ENCODE peak calls at places on chromosomes 2 and 18, in eight cellular contexts. One of them, this sample, is unnamed.

GRCh38 chr18:35513181-35513932 is 15.6 kb upstream of the INO80C start:
- DNase-seq in tibial nerve: no peak
- DNase-seq in GM06990: no peak
- DNase-seq in adrenal gland: no peak
- DNase-seq in Calu3: peak
- DNase-seq in PC-3: peak
- DNase-seq in astrocyte of the spinal cord: peak
- DNase-seq in fibroblast of the aortic adventitia: peak
- DNase-seq in this sample: peak

GRCh38 chr2:40287201-40287600 is 164.7 kb downstream of the SLC8A1 start:
- DNase-seq in GM06990: no peak
- DNase-seq in PC-3: no peak
- DNase-seq in tibial nerve: no peak
- DNase-seq in Calu3: no peak
- DNase-seq in astrocyte of the spinal cord: peak
- DNase-seq in adrenal gland: no peak
- DNase-seq in fibroblast of the aortic adventitia: peak
- DNase-seq in this sample: no peak

GRCh38 chr2:27290571-27290970 is 8.3 kb downstream of the TRIM54 start:
- DNase-seq in tibial nerve: no peak
- DNase-seq in adrenal gland: no peak
- DNase-seq in PC-3: no peak
- DNase-seq in Calu3: no peak
- DNase-seq in GM06990: no peak
- DNase-seq in astrocyte of the spinal cord: no peak
- DNase-seq in fibroblast of the aortic adventitia: no peak
- DNase-seq in this sample: no peak

GRCh38 chr2:226190479-226191252 is 609.0 kb downstream of the IRS1 start:
- DNase-seq in GM06990: no peak
- DNase-seq in tibial nerve: no peak
- DNase-seq in PC-3: peak
- DNase-seq in fibroblast of the aortic adventitia: no peak
- DNase-seq in astrocyte of the spinal cord: peak
- DNase-seq in adrenal gland: no peak
- DNase-seq in Calu3: no peak
- DNase-seq in this sample: no peak

GRCh38 chr2:37802106-37802791 is 122.8 kb upstream of the RMDN2 start:
- DNase-seq in tibial nerve: no peak
- DNase-seq in GM06990: no peak
- DNase-seq in adrenal gland: no peak
- DNase-seq in Calu3: peak
- DNase-seq in PC-3: peak
- DNase-seq in astrocyte of the spinal cord: no peak
- DNase-seq in fibroblast of the aortic adventitia: peak
- DNase-seq in this sample: peak

GRCh38 chr2:104818249-104818648 is 35.7 kb upstream of the POU3F3 start:
- DNase-seq in astrocyte of the spinal cord: no peak
- DNase-seq in fibroblast of the aortic adventitia: no peak
- DNase-seq in tibial nerve: no peak
- DNase-seq in GM06990: no peak
- DNase-seq in adrenal gland: no peak
- DNase-seq in Calu3: no peak
- DNase-seq in PC-3: no peak
- DNase-seq in this sample: no peak

GRCh38 chr2:216339456-216340279 is 32.6 kb downstream of the MARCHF4 start:
- DNase-seq in tibial nerve: no peak
- DNase-seq in fibroblast of the aortic adventitia: peak
- DNase-seq in adrenal gland: no peak
- DNase-seq in GM06990: no peak
- DNase-seq in Calu3: no peak
- DNase-seq in PC-3: peak
- DNase-seq in astrocyte of the spinal cord: peak
- DNase-seq in this sample: peak

GRCh38 chr2:12302140-12302539 is 414.6 kb upstream of the TRIB2 start:
- DNase-seq in GM06990: no peak
- DNase-seq in tibial nerve: no peak
- DNase-seq in PC-3: no peak
- DNase-seq in astrocyte of the spinal cord: no peak
- DNase-seq in fibroblast of the aortic adventitia: no peak
- DNase-seq in adrenal gland: no peak
- DNase-seq in Calu3: no peak
- DNase-seq in this sample: no peak

GRCh38 chr2:83650897-83651296 is 808.2 kb downstream of the SUCLG1 start:
- DNase-seq in tibial nerve: no peak
- DNase-seq in Calu3: no peak
- DNase-seq in adrenal gland: no peak
- DNase-seq in fibroblast of the aortic adventitia: peak
- DNase-seq in GM06990: no peak
- DNase-seq in astrocyte of the spinal cord: peak
- DNase-seq in PC-3: peak
- DNase-seq in this sample: no peak

GRCh38 chr2:174510583-174511189 is 23.9 kb upstream of the GPR155 start:
- DNase-seq in PC-3: peak
- DNase-seq in fibroblast of the aortic adventitia: no peak
- DNase-seq in adrenal gland: no peak
- DNase-seq in tibial nerve: no peak
- DNase-seq in astrocyte of the spinal cord: peak
- DNase-seq in Calu3: no peak
- DNase-seq in GM06990: no peak
- DNase-seq in this sample: no peak

GRCh38 chr2:218962859-218963492 is 3.5 kb downstream of the CDK5R2 start:
- DNase-seq in tibial nerve: no peak
- DNase-seq in Calu3: peak
- DNase-seq in fibroblast of the aortic adventitia: peak
- DNase-seq in PC-3: peak
- DNase-seq in adrenal gland: peak
- DNase-seq in astrocyte of the spinal cord: peak
- DNase-seq in GM06990: peak
- DNase-seq in this sample: peak

GRCh38 chr2:240209493-240209892 is 69.0 kb upstream of the OTOS start:
- DNase-seq in GM06990: no peak
- DNase-seq in PC-3: no peak
- DNase-seq in adrenal gland: peak
- DNase-seq in fibroblast of the aortic adventitia: no peak
- DNase-seq in tibial nerve: no peak
- DNase-seq in astrocyte of the spinal cord: no peak
- DNase-seq in Calu3: no peak
- DNase-seq in this sample: no peak

GRCh38 chr2:42568431-42569115 is at the start of gene MTA3:
- DNase-seq in fibroblast of the aortic adventitia: peak
- DNase-seq in GM06990: peak
- DNase-seq in adrenal gland: peak
- DNase-seq in tibial nerve: peak
- DNase-seq in PC-3: peak
- DNase-seq in Calu3: peak
- DNase-seq in astrocyte of the spinal cord: peak
- DNase-seq in this sample: peak

GRCh38 chr2:67018318-67018717 is 378.8 kb upstream of the ETAA1 start:
- DNase-seq in PC-3: no peak
- DNase-seq in fibroblast of the aortic adventitia: no peak
- DNase-seq in astrocyte of the spinal cord: no peak
- DNase-seq in tibial nerve: no peak
- DNase-seq in GM06990: no peak
- DNase-seq in Calu3: no peak
- DNase-seq in adrenal gland: no peak
- DNase-seq in this sample: no peak

GRCh38 chr2:54724560-54725342 is 1.3 kb downstream of the EML6 start:
- DNase-seq in fibroblast of the aortic adventitia: no peak
- DNase-seq in tibial nerve: no peak
- DNase-seq in PC-3: peak
- DNase-seq in GM06990: peak
- DNase-seq in Calu3: peak
- DNase-seq in astrocyte of the spinal cord: no peak
- DNase-seq in adrenal gland: peak
- DNase-seq in this sample: no peak

GRCh38 chr2:222670191-222671038 is 1.0 kb upstream of the MOGAT1 start:
- DNase-seq in tibial nerve: no peak
- DNase-seq in adrenal gland: no peak
- DNase-seq in Calu3: peak
- DNase-seq in GM06990: no peak
- DNase-seq in PC-3: no peak
- DNase-seq in fibroblast of the aortic adventitia: no peak
- DNase-seq in astrocyte of the spinal cord: no peak
- DNase-seq in this sample: no peak

GRCh38 chr18:22551536-22552151 is 133.9 kb upstream of the CTAGE1 start:
- DNase-seq in astrocyte of the spinal cord: peak
- DNase-seq in GM06990: no peak
- DNase-seq in PC-3: peak
- DNase-seq in adrenal gland: peak
- DNase-seq in tibial nerve: no peak
- DNase-seq in Calu3: peak
- DNase-seq in fibroblast of the aortic adventitia: peak
- DNase-seq in this sample: peak

GRCh38 chr2:124316133-124316532 is 291.0 kb downstream of the CNTNAP5 start:
- DNase-seq in tibial nerve: no peak
- DNase-seq in GM06990: no peak
- DNase-seq in fibroblast of the aortic adventitia: no peak
- DNase-seq in astrocyte of the spinal cord: no peak
- DNase-seq in adrenal gland: no peak
- DNase-seq in Calu3: no peak
- DNase-seq in PC-3: no peak
- DNase-seq in this sample: no peak

GRCh38 chr2:238155761-238156694 is 2.7 kb upstream of the ERFE start:
- DNase-seq in adrenal gland: no peak
- DNase-seq in GM06990: no peak
- DNase-seq in Calu3: no peak
- DNase-seq in tibial nerve: no peak
- DNase-seq in astrocyte of the spinal cord: no peak
- DNase-seq in PC-3: no peak
- DNase-seq in fibroblast of the aortic adventitia: no peak
- DNase-seq in this sample: no peak

GRCh38 chr2:126963390-126963789 is 64.7 kb downstream of the TEX51 start:
- DNase-seq in astrocyte of the spinal cord: no peak
- DNase-seq in tibial nerve: no peak
- DNase-seq in PC-3: no peak
- DNase-seq in fibroblast of the aortic adventitia: no peak
- DNase-seq in adrenal gland: no peak
- DNase-seq in GM06990: no peak
- DNase-seq in Calu3: no peak
- DNase-seq in this sample: no peak

GRCh38 chr2:144643537-144644336 is 123.8 kb upstream of the ZEB2 start:
- DNase-seq in Calu3: no peak
- DNase-seq in fibroblast of the aortic adventitia: no peak
- DNase-seq in adrenal gland: no peak
- DNase-seq in PC-3: peak
- DNase-seq in tibial nerve: no peak
- DNase-seq in GM06990: no peak
- DNase-seq in astrocyte of the spinal cord: peak
- DNase-seq in this sample: no peak

GRCh38 chr2:98445167-98445522 is 487 bp downstream of the INPP4A start:
- DNase-seq in adrenal gland: peak
- DNase-seq in PC-3: no peak
- DNase-seq in astrocyte of the spinal cord: peak
- DNase-seq in fibroblast of the aortic adventitia: no peak
- DNase-seq in tibial nerve: no peak
- DNase-seq in GM06990: no peak
- DNase-seq in Calu3: no peak
- DNase-seq in this sample: no peak

DNA sequence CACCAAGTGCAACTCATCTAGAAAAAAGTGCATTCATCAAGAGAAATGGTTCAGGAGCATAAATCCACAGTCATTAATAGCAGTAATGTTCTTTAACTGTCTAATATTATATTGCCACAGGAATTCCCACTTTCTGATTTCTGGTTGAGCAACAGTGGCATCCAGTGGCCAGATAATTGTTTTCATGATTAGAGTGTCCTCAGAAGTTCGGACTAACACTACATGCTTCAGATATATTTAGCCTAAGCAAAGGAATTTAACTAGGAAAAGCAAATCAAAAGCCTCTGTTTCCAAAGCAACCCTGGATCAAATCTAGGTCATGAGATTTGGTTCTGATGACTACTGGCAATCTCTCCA is 9.8 kb upstream of the ERBB4 start:
- DNase-seq in adrenal gland: peak
- DNase-seq in PC-3: peak
- DNase-seq in Calu3: peak
- DNase-seq in GM06990: no peak
- DNase-seq in tibial nerve: no peak
- DNase-seq in fibroblast of the aortic adventitia: peak
- DNase-seq in astrocyte of the spinal cord: peak
- DNase-seq in this sample: peak
- TF ChIP-seq CTCF in adrenal gland: peak
- TF ChIP-seq CTCF in PC-3: peak
- TF ChIP-seq CTCF in Calu3: peak
- TF ChIP-seq CTCF in GM06990: peak
- TF ChIP-seq CTCF in tibial nerve: peak
- TF ChIP-seq CTCF in fibroblast of the aortic adventitia: peak
- TF ChIP-seq CTCF in astrocyte of the spinal cord: peak
- TF ChIP-seq CTCF in this sample: peak

DNA sequence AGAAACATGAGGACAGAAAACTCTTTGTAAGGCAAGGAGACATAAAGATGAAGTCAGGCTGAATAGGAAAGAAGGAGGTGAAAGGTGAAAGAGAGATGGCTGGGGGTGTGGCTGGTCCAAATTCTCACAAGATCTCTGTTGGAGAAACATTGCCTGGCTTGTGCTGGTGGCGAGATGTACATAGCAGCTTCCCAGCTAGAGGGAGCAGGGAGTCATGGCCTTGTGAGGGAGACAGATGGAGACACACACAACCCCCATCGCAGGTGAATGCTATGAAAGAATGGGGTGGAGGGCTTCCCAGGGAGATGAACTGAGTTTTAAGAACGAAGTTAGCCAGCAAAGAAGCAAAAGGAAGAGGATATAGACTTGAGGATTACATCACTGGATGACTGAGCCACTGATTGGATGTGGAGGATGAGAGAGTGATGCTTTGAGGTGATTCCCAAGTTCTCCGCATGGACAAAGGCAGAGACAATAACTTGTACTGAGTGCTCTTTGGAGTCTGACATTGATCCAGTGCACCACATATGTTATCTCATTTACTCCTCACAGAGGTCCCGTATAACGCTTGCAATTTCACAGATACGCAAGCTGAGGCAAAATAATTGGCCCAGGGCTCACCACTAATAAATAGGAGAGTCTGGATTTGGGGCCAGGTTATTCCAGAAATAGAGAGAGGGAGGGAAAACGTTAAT is 3.6 kb upstream of the EMX1 start:
- DNase-seq in PC-3: no peak
- DNase-seq in tibial nerve: no peak
- DNase-seq in Calu3: no peak
- DNase-seq in astrocyte of the spinal cord: no peak
- DNase-seq in fibroblast of the aortic adventitia: no peak
- DNase-seq in GM06990: no peak
- DNase-seq in adrenal gland: peak
- DNase-seq in this sample: no peak
- TF ChIP-seq CTCF in PC-3: peak
- TF ChIP-seq CTCF in tibial nerve: no peak
- TF ChIP-seq CTCF in Calu3: no peak
- TF ChIP-seq CTCF in astrocyte of the spinal cord: peak
- TF ChIP-seq CTCF in fibroblast of the aortic adventitia: peak
- TF ChIP-seq CTCF in GM06990: peak
- TF ChIP-seq CTCF in adrenal gland: no peak
- TF ChIP-seq CTCF in this sample: peak

GRCh38 chr2:203720922-203721672 is 14.7 kb downstream of the CD28 start:
- DNase-seq in tibial nerve: no peak
- DNase-seq in astrocyte of the spinal cord: no peak
- DNase-seq in Calu3: no peak
- DNase-seq in adrenal gland: no peak
- DNase-seq in fibroblast of the aortic adventitia: no peak
- DNase-seq in GM06990: no peak
- DNase-seq in PC-3: no peak
- DNase-seq in this sample: no peak
- TF ChIP-seq CTCF in tibial nerve: no peak
- TF ChIP-seq CTCF in astrocyte of the spinal cord: no peak
- TF ChIP-seq CTCF in Calu3: no peak
- TF ChIP-seq CTCF in adrenal gland: no peak
- TF ChIP-seq CTCF in fibroblast of the aortic adventitia: no peak
- TF ChIP-seq CTCF in GM06990: no peak
- TF ChIP-seq CTCF in PC-3: no peak
- TF ChIP-seq CTCF in this sample: no peak

GRCh38 chr2:232230557-232230956 is 148.0 kb upstream of the ALPP start:
- DNase-seq in tibial nerve: no peak
- DNase-seq in astrocyte of the spinal cord: no peak
- DNase-seq in GM06990: no peak
- DNase-seq in Calu3: no peak
- DNase-seq in fibroblast of the aortic adventitia: peak
- DNase-seq in PC-3: peak
- DNase-seq in adrenal gland: no peak
- DNase-seq in this sample: peak
- TF ChIP-seq CTCF in tibial nerve: no peak
- TF ChIP-seq CTCF in astrocyte of the spinal cord: peak
- TF ChIP-seq CTCF in GM06990: peak
- TF ChIP-seq CTCF in Calu3: no peak
- TF ChIP-seq CTCF in fibroblast of the aortic adventitia: no peak
- TF ChIP-seq CTCF in PC-3: peak
- TF ChIP-seq CTCF in adrenal gland: no peak
- TF ChIP-seq CTCF in this sample: peak

This sample was measured in HFFc6.